ENCODE peak calls at places on chromosome 22, in ten cellular contexts. A, W, P, F, I, T, U, L, B and Q are unnamed samples.

GRCh38 chr22:41052661-41053490 is 39.5 kb upstream of the EP300 start:
- DNase-seq in P (no peak), B (peak; percentile 13), I (peak; percentile 16), W (no peak), L (peak; percentile 95), A (no peak), U (peak; percentile 74), F (peak; percentile 74), T (peak; percentile 69), Q (peak; percentile 35)

GRCh38 chr22:38853149-38853548 is 9.3 kb upstream of the NPTXR start:
- DNase-seq in U (no peak), I (no peak), A (no peak), L (no peak), W (no peak), T (no peak), F (no peak), P (no peak), B (no peak), Q (no peak)

GRCh38 chr22:32665676-32666075 is 135.8 kb upstream of the TIMP3 start:
- DNase-seq in B (peak; percentile 67), T (no peak), L (peak; percentile 74), A (no peak), P (no peak), U (peak; percentile 61), F (peak; percentile 93), W (no peak), I (no peak), Q (no peak)

GRCh38 chr22:30435674-30436126 is 10.1 kb downstream of the MTFP1 start:
- DNase-seq in F (no peak), B (no peak), T (no peak), I (no peak), A (no peak), L (no peak), P (peak; percentile 90), W (peak; percentile 99), U (no peak), Q (no peak)

GRCh38 chr22:41226728-41227655 is 13.7 kb downstream of the CHADL start:
- DNase-seq in U (no peak), A (no peak), L (no peak), I (no peak), P (no peak), B (no peak), F (no peak), W (peak; percentile 5), T (no peak), Q (no peak)

GRCh38 chr22:46061124-46061410 is 84.1 kb upstream of the WNT7B start:
- DNase-seq in U (no peak), P (no peak), T (no peak), L (no peak), B (no peak), W (no peak), F (no peak), I (no peak), A (no peak), Q (no peak)

GRCh38 chr22:39678862-39679490 is 108.4 kb downstream of the CACNA1I start:
- DNase-seq in I (no peak), F (no peak), B (no peak), T (no peak), P (no peak), L (no peak), A (no peak), W (no peak), U (no peak), Q (no peak)

GRCh38 chr22:44603774-44604173 is 98.2 kb upstream of the PRR5 start:
- DNase-seq in A (no peak), W (no peak), U (no peak), L (no peak), I (no peak), T (no peak), B (peak; percentile 16), F (no peak), P (no peak), Q (no peak)

GRCh38 chr22:19622061-19622441 is 92.3 kb upstream of the SEPTIN5 start:
- DNase-seq in P (peak; percentile 82), B (no peak), L (no peak), W (no peak), F (no peak), T (no peak), I (no peak), A (no peak), U (no peak), Q (no peak)

GRCh38 chr22:29195964-29196666 is 9.6 kb upstream of the EMID1 start:
- DNase-seq in B (no peak), I (no peak), P (no peak), W (no peak), F (no peak), A (no peak), L (no peak), T (no peak), U (no peak), Q (no peak)

DNA sequence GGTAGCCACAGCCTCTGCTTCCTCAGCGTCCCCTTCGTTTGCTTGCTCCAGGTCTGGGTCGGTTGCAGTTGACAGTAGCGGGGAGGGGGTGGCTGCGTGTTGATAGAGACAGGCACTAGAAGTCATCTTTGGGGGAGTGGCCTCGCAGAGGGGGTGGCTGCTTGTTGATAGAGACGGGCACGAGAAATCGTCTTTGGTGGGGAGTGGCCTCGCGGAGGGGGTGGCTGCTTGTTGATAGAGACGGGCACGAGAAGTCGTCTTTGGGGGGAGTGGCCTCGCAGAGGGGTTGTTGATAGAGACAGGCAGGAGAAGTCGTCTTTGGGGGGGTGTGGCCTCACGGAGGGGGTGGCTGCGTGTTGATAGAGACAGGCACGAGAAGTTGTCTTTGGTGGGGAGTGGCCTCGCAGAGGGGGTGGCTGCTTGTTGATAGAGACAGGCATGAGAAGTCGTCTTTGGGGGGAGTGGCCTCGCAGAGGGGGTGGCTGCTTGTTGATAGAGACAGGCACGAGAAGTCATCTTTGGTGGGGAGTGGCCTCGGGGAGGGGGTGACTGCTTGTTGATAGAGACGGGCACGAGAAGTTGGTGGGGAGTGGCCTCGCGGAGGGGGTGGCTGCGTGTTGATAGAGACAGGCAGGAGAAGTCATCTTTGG is 328.3 kb downstream of the TBC1D22A start:
- DNase-seq in U (peak; percentile 53), T (no peak), B (peak; percentile 38), W (peak; percentile 89), L (peak; percentile 68), F (no peak), P (no peak), I (peak; percentile 88), A (no peak), Q (peak; percentile 48)
- H3K4me3 ChIP-seq in U (peak overlapping the region; percentile 61), T (peak overlapping the region; percentile 48), B (peak overlapping the region; percentile 50), W (no peak overlapping the region), L (peak overlapping the region; percentile 65), F (peak overlapping the region; percentile 9), P (no peak overlapping the region), I (no peak overlapping the region), A (peak overlapping the region; percentile 12), Q (peak overlapping the region; percentile 53)

DNA sequence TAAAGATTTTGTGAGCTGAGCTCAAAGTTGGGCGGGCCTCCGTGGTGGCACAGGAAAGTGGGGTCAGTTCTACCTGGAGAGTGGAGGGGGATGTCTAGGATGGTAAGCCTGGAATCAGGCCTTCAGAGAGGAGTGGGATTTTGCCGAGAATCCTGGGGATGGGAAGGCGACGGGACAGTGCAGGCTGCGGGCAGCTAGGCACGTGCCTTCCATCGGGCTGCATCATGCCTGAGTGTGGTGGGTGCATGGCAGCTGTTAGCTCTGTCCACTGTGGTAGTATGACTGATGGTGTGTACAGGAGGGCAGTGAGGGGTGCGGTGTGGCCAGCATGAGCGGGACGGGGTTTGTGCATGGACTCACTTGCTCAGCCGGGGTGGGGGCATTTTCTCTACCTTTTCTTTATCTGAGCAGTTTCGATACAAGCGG is 3.6 kb downstream of the SHANK3 start:
- DNase-seq in U (no peak), P (no peak), L (no peak), W (no peak), F (no peak), I (no peak), B (no peak), A (no peak), T (no peak), Q (no peak)
- H3K4me3 ChIP-seq in U (no peak overlapping the region), P (no peak overlapping the region), L (no peak overlapping the region), W (no peak overlapping the region), F (no peak overlapping the region), I (no peak overlapping the region), B (no peak overlapping the region), A (no peak overlapping the region), T (no peak overlapping the region), Q (no peak overlapping the region)

DNA sequence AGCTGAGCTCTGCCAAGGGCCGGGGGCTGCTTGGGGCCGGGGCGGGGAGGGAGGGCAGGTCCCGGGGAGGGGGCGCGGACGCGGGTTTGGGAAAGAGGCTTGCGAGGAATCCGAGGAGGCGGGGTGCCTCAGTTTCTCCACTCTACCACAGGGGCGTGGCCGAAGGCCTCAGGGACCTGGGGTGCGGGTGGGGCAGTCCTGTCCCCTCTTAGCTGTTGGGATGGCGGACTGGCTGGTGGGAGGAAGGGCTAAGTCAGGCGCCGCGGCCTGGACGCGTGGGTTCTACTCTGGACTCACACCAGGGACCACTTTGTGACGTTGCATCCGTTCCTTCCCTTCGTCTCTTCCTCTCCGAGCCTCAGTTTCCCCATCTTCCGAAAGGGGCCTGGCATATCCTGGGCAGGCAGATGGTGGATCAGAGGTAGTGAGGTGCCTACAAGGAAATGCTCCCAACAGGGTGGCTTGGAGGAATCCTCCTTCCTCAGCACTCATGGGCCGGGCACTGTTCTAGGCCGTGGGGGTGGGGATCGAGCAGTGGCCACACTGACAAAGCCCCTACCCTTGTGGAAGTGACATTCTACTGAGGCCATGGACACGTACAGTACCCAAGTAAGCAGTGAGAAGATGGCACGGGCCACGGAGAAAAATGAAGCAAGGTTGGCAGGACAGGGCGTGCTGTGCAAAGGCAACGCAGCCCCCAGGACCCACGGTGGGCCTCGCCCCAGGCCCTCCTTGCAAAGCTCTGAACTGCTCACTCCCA is 13.2 kb downstream of the IGLL1 start:
- DNase-seq in T (no peak), B (no peak), U (no peak), P (no peak), A (no peak), I (no peak), L (no peak), W (no peak), F (no peak), Q (no peak)
- H3K4me3 ChIP-seq in T (no peak overlapping the region), B (no peak overlapping the region), U (no peak overlapping the region), P (no peak overlapping the region), A (peak overlapping the region; percentile 69), I (no peak overlapping the region), L (no peak overlapping the region), W (no peak overlapping the region), F (no peak overlapping the region), Q (no peak overlapping the region)

GRCh38 chr22:49193901-49194465 is 633.7 kb downstream of the BRD1 start:
- DNase-seq in F (no peak), L (no peak), T (no peak), B (no peak), I (no peak), W (no peak), P (no peak), A (no peak), U (no peak), Q (no peak)

GRCh38 chr22:49197986-49198704 is 629.5 kb downstream of the BRD1 start:
- DNase-seq in I (no peak), B (no peak), T (no peak), P (no peak), A (no peak), W (no peak), L (no peak), U (no peak), F (no peak), Q (no peak)

GRCh38 chr22:49195636-49196035 is 632.0 kb downstream of the BRD1 start:
- DNase-seq in A (no peak), T (no peak), I (no peak), L (no peak), U (no peak), P (no peak), B (no peak), W (no peak), F (no peak), Q (no peak)

GRCh38 chr22:49197500-49197899 is 630.2 kb downstream of the BRD1 start:
- DNase-seq in W (no peak), T (no peak), P (no peak), U (no peak), B (no peak), F (no peak), A (no peak), I (peak; percentile 18), L (no peak), Q (no peak)

GRCh38 chr22:49196046-49196511 is 631.6 kb downstream of the BRD1 start:
- DNase-seq in L (no peak), U (no peak), P (no peak), I (no peak), W (no peak), F (no peak), B (no peak), T (no peak), A (no peak), Q (no peak)
- H3K4me3 ChIP-seq in L (no peak overlapping the region), U (no peak overlapping the region), P (no peak overlapping the region), I (no peak overlapping the region), W (no peak overlapping the region), F (no peak overlapping the region), B (no peak overlapping the region), T (no peak overlapping the region), A (no peak overlapping the region), Q (no peak overlapping the region)